ENCODE peak calls at places on chromosome 3, in eight cellular contexts. One of them, this sample, is unnamed.

GRCh38 chr3:58052373-58053273 is 44.4 kb downstream of the FLNB start:
- DNase-seq in fibroblast of the aortic adventitia: peak; percentile 98
- DNase-seq in Calu3: peak; percentile 77
- DNase-seq in stomach: peak; percentile 78
- DNase-seq in H9: no peak
- DNase-seq in epithelial cell of esophagus: peak; percentile 96
- DNase-seq in GM10248: no peak
- DNase-seq in cardiac fibroblast: peak; percentile 98
- DNase-seq in this sample: peak; percentile 92

GRCh38 chr3:195549931-195550519 is 6.9 kb upstream of the PPP1R2 start:
- DNase-seq in cardiac fibroblast: no peak
- DNase-seq in fibroblast of the aortic adventitia: no peak
- DNase-seq in H9: no peak
- DNase-seq in epithelial cell of esophagus: no peak
- DNase-seq in stomach: no peak
- DNase-seq in Calu3: no peak
- DNase-seq in GM10248: peak; percentile 49
- DNase-seq in this sample: no peak

GRCh38 chr3:148625991-148626390 is 71.7 kb upstream of the AGTR1 start:
- DNase-seq in GM10248: no peak
- DNase-seq in H9: no peak
- DNase-seq in Calu3: no peak
- DNase-seq in epithelial cell of esophagus: peak; percentile 18
- DNase-seq in stomach: no peak
- DNase-seq in fibroblast of the aortic adventitia: no peak
- DNase-seq in cardiac fibroblast: peak; percentile 38
- DNase-seq in this sample: no peak

GRCh38 chr3:134494539-134494938 is 8.7 kb downstream of the CEP63 start:
- DNase-seq in cardiac fibroblast: peak; percentile 35
- DNase-seq in fibroblast of the aortic adventitia: peak; percentile 33
- DNase-seq in Calu3: no peak
- DNase-seq in epithelial cell of esophagus: peak; percentile 67
- DNase-seq in stomach: no peak
- DNase-seq in H9: no peak
- DNase-seq in GM10248: no peak
- DNase-seq in this sample: no peak

GRCh38 chr3:13452490-13453335 is 27.4 kb upstream of the HDAC11 start:
- DNase-seq in GM10248: peak; percentile 60
- DNase-seq in epithelial cell of esophagus: peak; percentile 56
- DNase-seq in H9: no peak
- DNase-seq in fibroblast of the aortic adventitia: peak; percentile 72
- DNase-seq in stomach: no peak
- DNase-seq in cardiac fibroblast: peak; percentile 74
- DNase-seq in Calu3: peak; percentile 38
- DNase-seq in this sample: no peak

GRCh38 chr3:20141841-20142240 is 44.2 kb downstream of the SGO1 start:
- DNase-seq in epithelial cell of esophagus: no peak
- DNase-seq in GM10248: no peak
- DNase-seq in cardiac fibroblast: peak; percentile 13
- DNase-seq in H9: peak; percentile 36
- DNase-seq in fibroblast of the aortic adventitia: peak; percentile 69
- DNase-seq in Calu3: no peak
- DNase-seq in stomach: no peak
- DNase-seq in this sample: no peak

GRCh38 chr3:189689625-189690024 is 58.4 kb downstream of the TP63 start:
- DNase-seq in fibroblast of the aortic adventitia: no peak
- DNase-seq in cardiac fibroblast: no peak
- DNase-seq in GM10248: no peak
- DNase-seq in epithelial cell of esophagus: peak; percentile 60
- DNase-seq in stomach: no peak
- DNase-seq in Calu3: no peak
- DNase-seq in H9: no peak
- DNase-seq in this sample: no peak

GRCh38 chr3:140910860-140911259 is 30.8 kb upstream of the SLC25A36 start:
- DNase-seq in Calu3: no peak
- DNase-seq in H9: peak; percentile 53
- DNase-seq in fibroblast of the aortic adventitia: peak; percentile 20
- DNase-seq in epithelial cell of esophagus: no peak
- DNase-seq in GM10248: no peak
- DNase-seq in stomach: no peak
- DNase-seq in cardiac fibroblast: peak; percentile 30
- DNase-seq in this sample: no peak

GRCh38 chr3:64311424-64311920 is 86.2 kb upstream of the PRICKLE2 start:
- DNase-seq in H9: no peak
- DNase-seq in stomach: no peak
- DNase-seq in cardiac fibroblast: peak; percentile 73
- DNase-seq in epithelial cell of esophagus: peak; percentile 21
- DNase-seq in Calu3: no peak
- DNase-seq in GM10248: no peak
- DNase-seq in fibroblast of the aortic adventitia: peak; percentile 79
- DNase-seq in this sample: no peak

GRCh38 chr3:115616461-115616860 is 6.8 kb upstream of the GAP43 start:
- DNase-seq in epithelial cell of esophagus: peak; percentile 3
- DNase-seq in fibroblast of the aortic adventitia: no peak
- DNase-seq in Calu3: no peak
- DNase-seq in GM10248: no peak
- DNase-seq in H9: no peak
- DNase-seq in stomach: no peak
- DNase-seq in cardiac fibroblast: no peak
- DNase-seq in this sample: no peak

GRCh38 chr3:158559504-158559903 is 11.5 kb upstream of the MLF1 start:
- DNase-seq in stomach: no peak
- DNase-seq in epithelial cell of esophagus: no peak
- DNase-seq in Calu3: no peak
- DNase-seq in GM10248: no peak
- DNase-seq in fibroblast of the aortic adventitia: no peak
- DNase-seq in H9: no peak
- DNase-seq in cardiac fibroblast: no peak
- DNase-seq in this sample: no peak

GRCh38 chr3:179973024-179973423 is 63.7 kb downstream of the PEX5L start:
- DNase-seq in Calu3: no peak
- DNase-seq in GM10248: no peak
- DNase-seq in epithelial cell of esophagus: peak; percentile 24
- DNase-seq in cardiac fibroblast: no peak
- DNase-seq in H9: no peak
- DNase-seq in stomach: no peak
- DNase-seq in fibroblast of the aortic adventitia: peak; percentile 33
- DNase-seq in this sample: no peak

GRCh38 chr3:106413683-106414082 is 544.9 kb upstream of the CBLB start:
- DNase-seq in epithelial cell of esophagus: no peak
- DNase-seq in fibroblast of the aortic adventitia: no peak
- DNase-seq in stomach: no peak
- DNase-seq in Calu3: no peak
- DNase-seq in cardiac fibroblast: no peak
- DNase-seq in GM10248: no peak
- DNase-seq in H9: no peak
- DNase-seq in this sample: no peak

GRCh38 chr3:160006282-160007163 is 17.9 kb downstream of the IL12A start:
- DNase-seq in Calu3: peak; percentile 74
- DNase-seq in H9: peak; percentile 46
- DNase-seq in epithelial cell of esophagus: peak; percentile 77
- DNase-seq in fibroblast of the aortic adventitia: peak; percentile 83
- DNase-seq in stomach: peak; percentile 47
- DNase-seq in GM10248: peak; percentile 53
- DNase-seq in cardiac fibroblast: peak; percentile 83
- DNase-seq in this sample: no peak

GRCh38 chr3:72250725-72251124 is 465.8 kb upstream of the PROK2 start:
- DNase-seq in cardiac fibroblast: no peak
- DNase-seq in epithelial cell of esophagus: no peak
- DNase-seq in GM10248: no peak
- DNase-seq in stomach: no peak
- DNase-seq in fibroblast of the aortic adventitia: no peak
- DNase-seq in H9: no peak
- DNase-seq in Calu3: no peak
- DNase-seq in this sample: no peak
- TF ChIP-seq CTCF in cardiac fibroblast: no peak
- TF ChIP-seq CTCF in epithelial cell of esophagus: no peak
- TF ChIP-seq CTCF in GM10248: no peak
- TF ChIP-seq CTCF in stomach: no peak
- TF ChIP-seq CTCF in fibroblast of the aortic adventitia: no peak
- TF ChIP-seq CTCF in H9: no peak
- TF ChIP-seq CTCF in Calu3: no peak
- TF ChIP-seq CTCF in this sample: no peak

GRCh38 chr3:39164414-39164813 is 11.0 kb upstream of the CSRNP1 start:
- DNase-seq in epithelial cell of esophagus: no peak
- DNase-seq in fibroblast of the aortic adventitia: no peak
- DNase-seq in GM10248: no peak
- DNase-seq in H9: no peak
- DNase-seq in stomach: no peak
- DNase-seq in cardiac fibroblast: no peak
- DNase-seq in Calu3: no peak
- DNase-seq in this sample: no peak
- TF ChIP-seq CTCF in epithelial cell of esophagus: no peak
- TF ChIP-seq CTCF in fibroblast of the aortic adventitia: no peak
- TF ChIP-seq CTCF in GM10248: no peak
- TF ChIP-seq CTCF in H9: no peak
- TF ChIP-seq CTCF in stomach: no peak
- TF ChIP-seq CTCF in cardiac fibroblast: no peak
- TF ChIP-seq CTCF in Calu3: no peak
- TF ChIP-seq CTCF in this sample: no peak

GRCh38 chr3:75048650-75049049 is 434.2 kb upstream of the CNTN3 start:
- DNase-seq in epithelial cell of esophagus: peak; percentile 91
- DNase-seq in Calu3: no peak
- DNase-seq in stomach: no peak
- DNase-seq in H9: peak; percentile 29
- DNase-seq in GM10248: no peak
- DNase-seq in cardiac fibroblast: peak; percentile 1
- DNase-seq in fibroblast of the aortic adventitia: peak; percentile 17
- DNase-seq in this sample: no peak

GRCh38 chr3:75042941-75043340 is 428.5 kb upstream of the CNTN3 start:
- DNase-seq in H9: peak; percentile 45
- DNase-seq in Calu3: no peak
- DNase-seq in GM10248: no peak
- DNase-seq in cardiac fibroblast: no peak
- DNase-seq in fibroblast of the aortic adventitia: no peak
- DNase-seq in epithelial cell of esophagus: peak; percentile 20
- DNase-seq in stomach: no peak
- DNase-seq in this sample: no peak
- TF ChIP-seq CTCF in H9: peak; percentile 56
- TF ChIP-seq CTCF in Calu3: no peak
- TF ChIP-seq CTCF in GM10248: no peak
- TF ChIP-seq CTCF in cardiac fibroblast: no peak
- TF ChIP-seq CTCF in fibroblast of the aortic adventitia: no peak
- TF ChIP-seq CTCF in epithelial cell of esophagus: peak; percentile 10
- TF ChIP-seq CTCF in stomach: no peak
- TF ChIP-seq CTCF in this sample: no peak

GRCh38 chr3:62211675-62212429 is 161.5 kb downstream of the FEZF2 start:
- DNase-seq in epithelial cell of esophagus: no peak
- DNase-seq in Calu3: no peak
- DNase-seq in GM10248: no peak
- DNase-seq in cardiac fibroblast: no peak
- DNase-seq in stomach: no peak
- DNase-seq in fibroblast of the aortic adventitia: no peak
- DNase-seq in H9: no peak
- DNase-seq in this sample: no peak
- TF ChIP-seq CTCF in epithelial cell of esophagus: peak; percentile 33
- TF ChIP-seq CTCF in Calu3: no peak
- TF ChIP-seq CTCF in GM10248: no peak
- TF ChIP-seq CTCF in cardiac fibroblast: no peak
- TF ChIP-seq CTCF in stomach: no peak
- TF ChIP-seq CTCF in fibroblast of the aortic adventitia: no peak
- TF ChIP-seq CTCF in H9: peak; percentile 46
- TF ChIP-seq CTCF in this sample: no peak

GRCh38 chr3:98341758-98342157 is 11.9 kb upstream of the OR5K4 start:
- DNase-seq in epithelial cell of esophagus: no peak
- DNase-seq in H9: no peak
- DNase-seq in GM10248: no peak
- DNase-seq in cardiac fibroblast: no peak
- DNase-seq in Calu3: no peak
- DNase-seq in stomach: no peak
- DNase-seq in fibroblast of the aortic adventitia: no peak
- DNase-seq in this sample: no peak

GRCh38 chr3:98339031-98339430 is 14.6 kb upstream of the OR5K4 start:
- DNase-seq in cardiac fibroblast: no peak
- DNase-seq in GM10248: no peak
- DNase-seq in epithelial cell of esophagus: peak; percentile 64
- DNase-seq in Calu3: no peak
- DNase-seq in fibroblast of the aortic adventitia: no peak
- DNase-seq in stomach: no peak
- DNase-seq in H9: no peak
- DNase-seq in this sample: no peak

GRCh38 chr3:98343647-98344507 is 9.8 kb upstream of the OR5K4 start:
- DNase-seq in H9: peak; percentile 76
- DNase-seq in stomach: no peak
- DNase-seq in epithelial cell of esophagus: peak; percentile 72
- DNase-seq in fibroblast of the aortic adventitia: peak; percentile 30
- DNase-seq in GM10248: peak; percentile 51
- DNase-seq in Calu3: peak; percentile 43
- DNase-seq in cardiac fibroblast: peak; percentile 48
- DNase-seq in this sample: no peak
- TF ChIP-seq CTCF in H9: peak; percentile 92
- TF ChIP-seq CTCF in stomach: peak; percentile 9
- TF ChIP-seq CTCF in epithelial cell of esophagus: peak; percentile 78
- TF ChIP-seq CTCF in fibroblast of the aortic adventitia: peak; percentile 53
- TF ChIP-seq CTCF in GM10248: peak; percentile 47
- TF ChIP-seq CTCF in Calu3: peak; percentile 31
- TF ChIP-seq CTCF in cardiac fibroblast: peak; percentile 59
- TF ChIP-seq CTCF in this sample: peak; percentile 63

This sample was measured in kidney epithelial cell.